ENCODE peak calls at places on chromosome 6, in nine cellular contexts. One of them, this sample, is unnamed.

GRCh38 chr6:87139236-87139635 is 16.1 kb upstream of the ZNF292 start:
- DNase-seq in CD8-positive, alpha-beta T cell: peak; percentile 38
- DNase-seq in heart left ventricle: peak; percentile 16
- DNase-seq in uterus: no peak
- DNase-seq in neural progenitor cell: peak; percentile 53
- DNase-seq in cardiac muscle cell: peak; percentile 61
- DNase-seq in endothelial cell of umbilical vein: peak; percentile 61
- DNase-seq in suprapubic skin: no peak
- DNase-seq in endodermal cell: no peak
- DNase-seq in this sample: no peak

GRCh38 chr6:151098166-151098565 is 141.6 kb upstream of the AKAP12 start:
- DNase-seq in heart left ventricle: no peak
- DNase-seq in endothelial cell of umbilical vein: no peak
- DNase-seq in suprapubic skin: no peak
- DNase-seq in uterus: no peak
- DNase-seq in endodermal cell: peak; percentile 13
- DNase-seq in cardiac muscle cell: peak; percentile 30
- DNase-seq in CD8-positive, alpha-beta T cell: no peak
- DNase-seq in neural progenitor cell: no peak
- DNase-seq in this sample: no peak

GRCh38 chr6:154921482-154921881 is 73.6 kb upstream of the TIAM2 start:
- DNase-seq in suprapubic skin: no peak
- DNase-seq in neural progenitor cell: no peak
- DNase-seq in CD8-positive, alpha-beta T cell: no peak
- DNase-seq in endodermal cell: no peak
- DNase-seq in heart left ventricle: no peak
- DNase-seq in uterus: no peak
- DNase-seq in cardiac muscle cell: no peak
- DNase-seq in endothelial cell of umbilical vein: peak; percentile 23
- DNase-seq in this sample: peak; percentile 44

GRCh38 chr6:20583447-20583806 is 49.2 kb downstream of the CDKAL1 start:
- DNase-seq in suprapubic skin: no peak
- DNase-seq in endodermal cell: no peak
- DNase-seq in endothelial cell of umbilical vein: no peak
- DNase-seq in cardiac muscle cell: no peak
- DNase-seq in CD8-positive, alpha-beta T cell: no peak
- DNase-seq in uterus: no peak
- DNase-seq in heart left ventricle: no peak
- DNase-seq in neural progenitor cell: no peak
- DNase-seq in this sample: no peak

GRCh38 chr6:13445005-13445743 is 42.2 kb downstream of the GFOD1 start:
- DNase-seq in cardiac muscle cell: peak; percentile 79
- DNase-seq in neural progenitor cell: peak; percentile 47
- DNase-seq in suprapubic skin: peak; percentile 73
- DNase-seq in endothelial cell of umbilical vein: peak; percentile 59
- DNase-seq in endodermal cell: peak; percentile 68
- DNase-seq in CD8-positive, alpha-beta T cell: no peak
- DNase-seq in heart left ventricle: peak; percentile 53
- DNase-seq in uterus: peak; percentile 54
- DNase-seq in this sample: peak; percentile 91

GRCh38 chr6:71446084-71446869 is 157.7 kb downstream of the OGFRL1 start:
- DNase-seq in endodermal cell: no peak
- DNase-seq in cardiac muscle cell: peak; percentile 28
- DNase-seq in neural progenitor cell: no peak
- DNase-seq in uterus: no peak
- DNase-seq in heart left ventricle: no peak
- DNase-seq in suprapubic skin: no peak
- DNase-seq in CD8-positive, alpha-beta T cell: no peak
- DNase-seq in endothelial cell of umbilical vein: peak; percentile 46
- DNase-seq in this sample: no peak

GRCh38 chr6:53961679-53962370 is 149.4 kb upstream of the MLIP start:
- DNase-seq in cardiac muscle cell: peak; percentile 69
- DNase-seq in endothelial cell of umbilical vein: no peak
- DNase-seq in endodermal cell: peak; percentile 80
- DNase-seq in suprapubic skin: no peak
- DNase-seq in heart left ventricle: no peak
- DNase-seq in neural progenitor cell: peak; percentile 53
- DNase-seq in CD8-positive, alpha-beta T cell: no peak
- DNase-seq in uterus: no peak
- DNase-seq in this sample: no peak

GRCh38 chr6:129302671-129303070 is 407.3 kb downstream of the ARHGAP18 start:
- DNase-seq in endothelial cell of umbilical vein: no peak
- DNase-seq in heart left ventricle: no peak
- DNase-seq in endodermal cell: no peak
- DNase-seq in neural progenitor cell: no peak
- DNase-seq in uterus: no peak
- DNase-seq in CD8-positive, alpha-beta T cell: no peak
- DNase-seq in cardiac muscle cell: no peak
- DNase-seq in suprapubic skin: no peak
- DNase-seq in this sample: no peak

GRCh38 chr6:158056355-158056754 is 74.7 kb downstream of the SYNJ2 start:
- DNase-seq in endothelial cell of umbilical vein: no peak
- DNase-seq in suprapubic skin: peak; percentile 58
- DNase-seq in endodermal cell: no peak
- DNase-seq in CD8-positive, alpha-beta T cell: no peak
- DNase-seq in cardiac muscle cell: no peak
- DNase-seq in neural progenitor cell: no peak
- DNase-seq in heart left ventricle: no peak
- DNase-seq in uterus: no peak
- DNase-seq in this sample: no peak

GRCh38 chr6:35392773-35393672 is 50.7 kb downstream of the PPARD start:
- DNase-seq in suprapubic skin: no peak
- DNase-seq in neural progenitor cell: no peak
- DNase-seq in heart left ventricle: no peak
- DNase-seq in cardiac muscle cell: no peak
- DNase-seq in CD8-positive, alpha-beta T cell: no peak
- DNase-seq in uterus: no peak
- DNase-seq in endodermal cell: no peak
- DNase-seq in endothelial cell of umbilical vein: no peak
- DNase-seq in this sample: no peak

GRCh38 chr6:120214097-120214496 is 864.5 kb upstream of the MAN1A1 start:
- DNase-seq in uterus: no peak
- DNase-seq in suprapubic skin: no peak
- DNase-seq in cardiac muscle cell: peak; percentile 40
- DNase-seq in endodermal cell: no peak
- DNase-seq in endothelial cell of umbilical vein: no peak
- DNase-seq in neural progenitor cell: no peak
- DNase-seq in CD8-positive, alpha-beta T cell: no peak
- DNase-seq in heart left ventricle: no peak
- DNase-seq in this sample: no peak

GRCh38 chr6:45727824-45728449 is 287.7 kb downstream of the CLIC5 start:
- DNase-seq in endodermal cell: no peak
- DNase-seq in uterus: no peak
- DNase-seq in endothelial cell of umbilical vein: no peak
- DNase-seq in CD8-positive, alpha-beta T cell: no peak
- DNase-seq in cardiac muscle cell: no peak
- DNase-seq in neural progenitor cell: no peak
- DNase-seq in heart left ventricle: no peak
- DNase-seq in suprapubic skin: no peak
- DNase-seq in this sample: no peak

GRCh38 chr6:75204222-75204958 is 1.5 kb downstream of the COL12A1 start:
- DNase-seq in uterus: peak; percentile 90
- DNase-seq in endothelial cell of umbilical vein: peak; percentile 90
- DNase-seq in suprapubic skin: peak; percentile 83
- DNase-seq in heart left ventricle: peak; percentile 77
- DNase-seq in endodermal cell: peak; percentile 92
- DNase-seq in cardiac muscle cell: peak; percentile 97
- DNase-seq in CD8-positive, alpha-beta T cell: peak; percentile 19
- DNase-seq in neural progenitor cell: peak; percentile 86
- DNase-seq in this sample: peak; percentile 93

GRCh38 chr6:75204959-75205775 is 686 bp downstream of the COL12A1 start:
- DNase-seq in endodermal cell: peak; percentile 75
- DNase-seq in suprapubic skin: peak; percentile 78
- DNase-seq in CD8-positive, alpha-beta T cell: peak; percentile 26
- DNase-seq in uterus: peak; percentile 69
- DNase-seq in neural progenitor cell: peak; percentile 60
- DNase-seq in cardiac muscle cell: peak; percentile 88
- DNase-seq in heart left ventricle: peak; percentile 36
- DNase-seq in endothelial cell of umbilical vein: peak; percentile 46
- DNase-seq in this sample: peak; percentile 88

GRCh38 chr6:75206338-75207210 is 721 bp upstream of the COL12A1 start:
- DNase-seq in uterus: peak; percentile 40
- DNase-seq in suprapubic skin: no peak
- DNase-seq in CD8-positive, alpha-beta T cell: no peak
- DNase-seq in endothelial cell of umbilical vein: peak; percentile 47
- DNase-seq in heart left ventricle: no peak
- DNase-seq in endodermal cell: peak; percentile 68
- DNase-seq in neural progenitor cell: peak; percentile 48
- DNase-seq in cardiac muscle cell: peak; percentile 64
- DNase-seq in this sample: peak; percentile 79

GRCh38 chr6:75207211-75207984 is 1.5 kb upstream of the COL12A1 start:
- DNase-seq in suprapubic skin: no peak
- DNase-seq in heart left ventricle: no peak
- DNase-seq in neural progenitor cell: peak; percentile 60
- DNase-seq in uterus: peak; percentile 31
- DNase-seq in endodermal cell: peak; percentile 74
- DNase-seq in cardiac muscle cell: peak; percentile 75
- DNase-seq in endothelial cell of umbilical vein: peak; percentile 28
- DNase-seq in CD8-positive, alpha-beta T cell: no peak
- DNase-seq in this sample: peak; percentile 69

DNA sequence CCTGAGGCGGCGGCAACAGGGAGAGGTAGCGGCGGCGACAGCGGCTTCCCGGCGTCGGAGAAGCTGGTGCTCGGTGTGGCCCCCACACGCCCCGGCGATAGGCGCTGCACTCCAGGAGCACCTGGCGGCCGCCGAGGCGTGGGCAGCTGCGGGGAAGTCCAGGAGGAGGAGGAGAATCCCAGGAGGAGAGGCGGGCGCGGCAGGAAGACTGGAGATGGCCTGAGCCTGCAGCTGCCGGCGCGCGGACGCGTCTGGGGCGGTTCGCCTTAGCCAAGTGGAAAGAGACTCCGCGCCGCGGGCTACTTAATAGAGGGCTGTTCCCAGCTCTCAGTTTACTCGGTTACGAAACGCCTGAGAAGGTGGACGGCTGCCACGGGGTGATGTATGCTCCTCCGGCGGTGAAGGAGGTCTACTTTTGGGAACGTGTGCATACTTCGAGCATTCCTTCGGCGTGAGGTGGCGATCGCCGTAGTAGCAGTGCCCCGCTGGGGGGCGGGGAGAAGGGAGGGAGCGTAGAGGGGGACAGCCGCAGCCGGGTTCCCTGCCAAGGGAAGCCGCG is at the start of gene COL12A1:
- DNase-seq in endothelial cell of umbilical vein: peak; percentile 70
- DNase-seq in suprapubic skin: peak; percentile 96
- DNase-seq in neural progenitor cell: peak; percentile 87
- DNase-seq in CD8-positive, alpha-beta T cell: no peak
- DNase-seq in cardiac muscle cell: peak; percentile 100
- DNase-seq in heart left ventricle: peak; percentile 85
- DNase-seq in endodermal cell: peak; percentile 90
- DNase-seq in uterus: peak; percentile 98
- DNase-seq in this sample: peak; percentile 99
- TF ChIP-seq CTCF in endothelial cell of umbilical vein: no peak
- TF ChIP-seq CTCF in suprapubic skin: no peak
- TF ChIP-seq CTCF in neural progenitor cell: no peak
- TF ChIP-seq CTCF in CD8-positive, alpha-beta T cell: no peak
- TF ChIP-seq CTCF in cardiac muscle cell: no peak
- TF ChIP-seq CTCF in heart left ventricle: no peak
- TF ChIP-seq CTCF in endodermal cell: no peak
- TF ChIP-seq CTCF in uterus: no peak
- TF ChIP-seq CTCF in this sample: no peak

DNA sequence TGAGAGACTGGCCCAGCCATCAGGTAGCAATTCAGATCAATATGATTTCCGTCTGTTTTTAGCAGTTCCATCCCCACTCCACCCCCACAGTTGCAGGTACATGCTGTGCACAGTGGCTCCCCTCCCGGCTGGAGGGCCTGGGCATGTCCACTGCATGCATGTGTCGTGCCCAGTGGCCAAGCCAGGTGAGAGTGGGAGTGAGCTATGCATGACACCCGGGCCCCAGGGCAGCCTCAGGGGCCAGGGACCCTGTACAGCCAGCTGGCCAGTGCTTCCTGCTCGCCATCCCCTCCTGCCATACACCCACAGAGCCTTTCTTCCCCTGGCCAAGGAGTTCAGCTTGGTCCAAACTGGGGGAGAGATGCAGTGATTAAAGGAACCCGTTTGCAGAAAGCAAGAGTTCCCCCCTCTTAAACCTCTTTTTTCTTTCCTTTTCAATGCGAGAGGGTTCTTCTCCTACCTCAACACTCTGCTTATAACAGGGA is 135.3 kb downstream of the THBS2 start:
- DNase-seq in heart left ventricle: no peak
- DNase-seq in cardiac muscle cell: no peak
- DNase-seq in uterus: no peak
- DNase-seq in suprapubic skin: no peak
- DNase-seq in endothelial cell of umbilical vein: no peak
- DNase-seq in neural progenitor cell: no peak
- DNase-seq in CD8-positive, alpha-beta T cell: no peak
- DNase-seq in endodermal cell: no peak
- DNase-seq in this sample: no peak
- H3K27me3 ChIP-seq in heart left ventricle: no peaks in the 10 kb centered on the region
- H3K27me3 ChIP-seq in cardiac muscle cell: no peaks in the 10 kb centered on the region
- H3K27me3 ChIP-seq in uterus: no peaks in the 10 kb centered on the region
- H3K27me3 ChIP-seq in suprapubic skin: no peaks in the 10 kb centered on the region
- H3K27me3 ChIP-seq in endothelial cell of umbilical vein: no peaks in the 10 kb centered on the region
- H3K27me3 ChIP-seq in neural progenitor cell: no peaks in the 10 kb centered on the region
- H3K27me3 ChIP-seq in CD8-positive, alpha-beta T cell: no peaks in the 10 kb centered on the region
- H3K27me3 ChIP-seq in endodermal cell: no peaks in the 10 kb centered on the region
- H3K27me3 ChIP-seq in this sample: no peaks in the 10 kb centered on the region

GRCh38 chr6:4814212-4814611 is 38.0 kb downstream of the CDYL start:
- DNase-seq in CD8-positive, alpha-beta T cell: no peak
- DNase-seq in endodermal cell: no peak
- DNase-seq in heart left ventricle: no peak
- DNase-seq in uterus: no peak
- DNase-seq in endothelial cell of umbilical vein: no peak
- DNase-seq in neural progenitor cell: no peak
- DNase-seq in cardiac muscle cell: no peak
- DNase-seq in suprapubic skin: no peak
- DNase-seq in this sample: no peak
- TF ChIP-seq CTCF in CD8-positive, alpha-beta T cell: no peak
- TF ChIP-seq CTCF in endodermal cell: no peak
- TF ChIP-seq CTCF in heart left ventricle: no peak
- TF ChIP-seq CTCF in uterus: no peak
- TF ChIP-seq CTCF in endothelial cell of umbilical vein: no peak
- TF ChIP-seq CTCF in neural progenitor cell: no peak
- TF ChIP-seq CTCF in cardiac muscle cell: no peak
- TF ChIP-seq CTCF in suprapubic skin: no peak
- TF ChIP-seq CTCF in this sample: no peak

DNA sequence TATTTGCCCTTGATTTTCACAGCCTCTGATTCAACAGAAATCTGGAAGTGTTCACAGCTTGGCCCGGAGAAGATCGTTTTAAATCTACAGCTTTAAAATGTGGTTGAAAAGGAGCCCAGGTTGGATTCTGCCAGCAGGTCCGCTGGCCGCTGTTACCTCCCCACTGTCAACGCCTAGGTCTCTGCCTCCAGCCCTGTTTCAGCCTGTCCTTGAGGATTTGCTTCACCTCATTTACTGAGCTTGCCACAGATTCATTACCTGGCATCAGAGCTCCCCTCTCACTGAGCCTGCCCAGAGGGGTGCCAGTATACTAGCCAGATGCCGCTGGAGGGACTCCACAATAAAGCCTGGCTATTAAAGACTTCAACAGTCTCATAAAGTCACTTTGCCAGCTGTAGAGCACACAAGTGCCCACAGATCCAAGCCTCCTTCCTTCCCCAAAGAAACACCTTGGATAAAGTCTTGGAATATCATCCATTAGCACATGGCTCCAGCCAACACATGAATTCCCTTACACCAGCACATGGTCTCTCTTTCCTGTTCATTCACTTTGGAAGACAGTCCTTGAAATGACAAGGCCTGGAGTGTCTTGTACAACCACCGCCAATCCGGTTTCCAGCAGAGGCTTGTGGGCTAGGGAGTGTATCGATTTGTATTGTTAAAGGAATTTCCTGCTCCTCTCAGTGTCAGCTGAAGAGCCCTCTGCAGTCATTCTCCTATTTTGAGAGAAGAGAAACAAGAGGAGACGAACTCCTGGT is 9.5 kb upstream of the NR2E1 start:
- DNase-seq in uterus: no peak
- DNase-seq in endothelial cell of umbilical vein: no peak
- DNase-seq in suprapubic skin: no peak
- DNase-seq in CD8-positive, alpha-beta T cell: no peak
- DNase-seq in heart left ventricle: no peak
- DNase-seq in endodermal cell: no peak
- DNase-seq in neural progenitor cell: peak; percentile 65
- DNase-seq in cardiac muscle cell: no peak
- DNase-seq in this sample: no peak
- H3K27me3 ChIP-seq in uterus: peaks cover 67% of the 10 kb centered on the region
- H3K27me3 ChIP-seq in endothelial cell of umbilical vein: peaks cover 60% of the 10 kb centered on the region
- H3K27me3 ChIP-seq in suprapubic skin: peaks cover 100% of the 10 kb centered on the region
- H3K27me3 ChIP-seq in CD8-positive, alpha-beta T cell: peaks cover 31% of the 10 kb centered on the region
- H3K27me3 ChIP-seq in heart left ventricle: peaks cover 61% of the 10 kb centered on the region
- H3K27me3 ChIP-seq in endodermal cell: peaks cover 91% of the 10 kb centered on the region
- H3K27me3 ChIP-seq in neural progenitor cell: peaks cover 93% of the 10 kb centered on the region
- H3K27me3 ChIP-seq in cardiac muscle cell: peaks cover 100% of the 10 kb centered on the region
- H3K27me3 ChIP-seq in this sample: peaks cover 100% of the 10 kb centered on the region

This sample was measured in sigmoid colon.